ENCODE peak calls at places on chromosomes 16 and 17, in four cellular contexts. V is foreskin fibroblast, Y is mammary epithelial cell, P is thyroid gland. Z is an unnamed sample.

GRCh38 chr16:2912330-2913199 is 834 bp downstream of the FLYWCH1 start:
- DNase-seq in V (peak), Y (peak), P (peak), Z (peak)

GRCh38 chr17:21602176-21602575 is 90.1 kb upstream of the KCNJ18 start:
- DNase-seq in V (no peak), Y (no peak), P (no peak), Z (no peak)

GRCh38 chr17:55607736-55608341 is 96.6 kb upstream of the SMIM36 start:
- DNase-seq in V (peak), Y (no peak), P (peak), Z (no peak)

GRCh38 chr17:41428591-41429326 is 4.4 kb upstream of the KRT37 start:
- DNase-seq in V (peak), Y (no peak), P (no peak), Z (no peak)

GRCh38 chr17:68053237-68054030 is 17.9 kb downstream of the KPNA2 start:
- DNase-seq in V (peak), Y (no peak), P (no peak), Z (no peak)

GRCh38 chr17:41547921-41548843 is 20.1 kb upstream of the KRT19 start:
- DNase-seq in V (peak), Y (peak), P (peak), Z (peak)

GRCh38 chr17:73278465-73279453 is 17.1 kb upstream of the CPSF4L start:
- DNase-seq in V (peak), Y (no peak), P (peak), Z (peak)

GRCh38 chr17:36949461-36949927 is 740 bp downstream of the AATF start:
- DNase-seq in V (no peak), Y (no peak), P (no peak), Z (no peak)

GRCh38 chr17:81489012-81489968 is 23.3 kb downstream of the ACTG1 start:
- DNase-seq in V (no peak), Y (no peak), P (no peak), Z (no peak)

GRCh38 chr17:47291242-47291873 is 32.4 kb upstream of the EFCAB13 start:
- DNase-seq in V (no peak), Y (no peak), P (no peak), Z (no peak)

GRCh38 chr17:66975614-66976378 is 11.3 kb downstream of the CACNG4 start:
- DNase-seq in V (no peak), Y (peak), P (no peak), Z (peak)

GRCh38 chr16:58088116-58088515 is 41.1 kb downstream of the CFAP20 start:
- DNase-seq in V (no peak), Y (no peak), P (no peak), Z (no peak)

GRCh38 chr16:89867918-89868317 is 5.5 kb upstream of the TCF25 start:
- DNase-seq in V (no peak), Y (no peak), P (no peak), Z (no peak)

GRCh38 chr16:17590711-17591654 is 120.2 kb upstream of the XYLT1 start:
- DNase-seq in V (peak), Y (no peak), P (no peak), Z (no peak)

GRCh38 chr16:89006036-89006752 is 29.2 kb upstream of the CBFA2T3 start:
- DNase-seq in V (no peak), Y (no peak), P (no peak), Z (no peak)

GRCh38 chr17:61578645-61579044 is 12.4 kb downstream of the NACA2 start:
- DNase-seq in V (no peak), Y (no peak), P (no peak), Z (no peak)

GRCh38 chr17:72116692-72117469 is 3.9 kb upstream of the SOX9 start:
- DNase-seq in V (peak), Y (peak), P (peak), Z (peak)

GRCh38 chr17:80942360-80943345 is 49.0 kb upstream of the CHMP6 start:
- DNase-seq in V (peak), Y (no peak), P (peak), Z (no peak)

Z was measured in foreskin keratinocyte.